ENCODE peak calls at places on chromosome 10, in seven cellular contexts. N is Peyer's patch; I is CD8-positive, alpha-beta T cell; H is caudate nucleus; V is left ventricle myocardium inferior; D is body of pancreas; Z is coronary artery. P is an unnamed sample.

GRCh38 chr10:92011560-92012214 is 88.1 kb downstream of the BTAF1 start:
- DNase-seq in N (no peak), D (no peak), V (no peak), Z (no peak), H (no peak), I (no peak), P (no peak)

GRCh38 chr10:26807532-26807931 is 53.2 kb downstream of the ABI1 start:
- DNase-seq in V (no peak), Z (no peak), H (no peak), D (no peak), N (no peak), I (no peak), P (no peak)

GRCh38 chr10:112821663-112822062 is 128.4 kb upstream of the TCF7L2 start:
- DNase-seq in Z (no peak), I (no peak), N (no peak), D (no peak), H (no peak), V (no peak), P (no peak)

GRCh38 chr10:121800146-121800545 is 127.7 kb downstream of the ATE1 start:
- DNase-seq in H (no peak), V (no peak), D (no peak), Z (no peak), I (no peak), N (no peak), P (no peak)

GRCh38 chr10:75470901-75471300 is 39.5 kb downstream of the LRMDA start:
- DNase-seq in V (peak; percentile 19), Z (no peak), D (no peak), I (no peak), H (no peak), N (no peak), P (no peak)

GRCh38 chr10:33333260-33334169 is 952 bp downstream of the NRP1 start:
- DNase-seq in H (no peak), V (no peak), N (no peak), Z (no peak), D (no peak), I (no peak), P (no peak)

GRCh38 chr10:121655254-121656142 is 57.3 kb upstream of the FGFR2 start:
- DNase-seq in D (no peak), N (no peak), Z (no peak), H (no peak), V (no peak), I (no peak), P (no peak)

GRCh38 chr10:114615600-114616007 is 42.5 kb downstream of the ABLIM1 start:
- DNase-seq in V (no peak), Z (no peak), I (no peak), H (no peak), D (no peak), N (no peak), P (no peak)

GRCh38 chr10:104328916-104329710 is 9.2 kb downstream of the ITPRIP start:
- DNase-seq in N (no peak), D (peak; percentile 6), Z (no peak), V (no peak), H (no peak), I (peak; percentile 56), P (no peak)

GRCh38 chr10:29007748-29008610 is 280.9 kb upstream of the LYZL1 start:
- DNase-seq in H (no peak), N (no peak), D (peak; percentile 37), V (no peak), I (no peak), Z (no peak), P (no peak)
- H3K27ac ChIP-seq in H (no peak overlapping the region), N (no peak overlapping the region), D (peak overlapping the region; percentile 69), V (no peak overlapping the region), I (no peak overlapping the region), Z (no peak overlapping the region), P (no peak overlapping the region)

GRCh38 chr10:3471497-3471896 is 298.9 kb upstream of the PITRM1 start:
- DNase-seq in I (no peak), V (no peak), N (no peak), Z (no peak), D (no peak), H (no peak), P (no peak)
- H3K27ac ChIP-seq in I (no peak overlapping the region), V (peak overlapping the region; percentile 85), N (peak overlapping the region; percentile 76), Z (peak overlapping the region; percentile 54), D (peak overlapping the region; percentile 71), H (peak overlapping the region; percentile 95), P (peak overlapping the region; percentile 97)

GRCh38 chr10:13414137-13414536 is 66.0 kb upstream of the SEPHS1 start:
- DNase-seq in V (no peak), H (no peak), N (no peak), Z (no peak), D (no peak), I (no peak), P (no peak)
- H3K27ac ChIP-seq in V (no peak overlapping the region), H (no peak overlapping the region), N (no peak overlapping the region), Z (no peak overlapping the region), D (no peak overlapping the region), I (no peak overlapping the region), P (no peak overlapping the region)

GRCh38 chr10:16481052-16481728 is 40.5 kb downstream of the C1QL3 start:
- DNase-seq in D (no peak), V (no peak), Z (no peak), H (no peak), N (no peak), I (no peak), P (no peak)
- H3K27ac ChIP-seq in D (no peak overlapping the region), V (no peak overlapping the region), Z (no peak overlapping the region), H (no peak overlapping the region), N (no peak overlapping the region), I (no peak overlapping the region), P (no peak overlapping the region)

P was measured in substantia nigra.